ENCODE peak calls at places on chromosomes 6 and 20, in ten cellular contexts. One of them, this sample, is unnamed.

GRCh38 chr6:40852667-40853383 is 186.2 kb downstream of the UNC5CL start:
- DNase-seq in NCI-H2081 treated with DMSO at 0.1 percent for 48 hours: no peak
- DNase-seq in CD14-positive monocyte: no peak
- DNase-seq in NCI-H1092: no peak
- DNase-seq in CD8-positive, alpha-beta memory T cell: no peak
- DNase-seq in neural crest cell: no peak
- DNase-seq in AG04449: no peak
- DNase-seq in mesenteric fat pad: no peak
- DNase-seq in CD4-positive, CD25-positive, alpha-beta regulatory T cell: peak
- DNase-seq in HTR-8/SVneo: no peak
- DNase-seq in this sample: no peak

GRCh38 chr6:26363882-26364825 is 844 bp upstream of the BTN3A2 start:
- DNase-seq in NCI-H2081 treated with DMSO at 0.1 percent for 48 hours: no peak
- DNase-seq in CD14-positive monocyte: no peak
- DNase-seq in NCI-H1092: no peak
- DNase-seq in CD8-positive, alpha-beta memory T cell: no peak
- DNase-seq in neural crest cell: no peak
- DNase-seq in AG04449: no peak
- DNase-seq in mesenteric fat pad: no peak
- DNase-seq in CD4-positive, CD25-positive, alpha-beta regulatory T cell: peak
- DNase-seq in HTR-8/SVneo: no peak
- DNase-seq in this sample: no peak

GRCh38 chr6:157667211-157668033 is 155.6 kb upstream of the SNX9 start:
- DNase-seq in NCI-H2081 treated with DMSO at 0.1 percent for 48 hours: no peak
- DNase-seq in CD14-positive monocyte: no peak
- DNase-seq in NCI-H1092: peak
- DNase-seq in CD8-positive, alpha-beta memory T cell: peak
- DNase-seq in neural crest cell: peak
- DNase-seq in AG04449: peak
- DNase-seq in mesenteric fat pad: no peak
- DNase-seq in CD4-positive, CD25-positive, alpha-beta regulatory T cell: peak
- DNase-seq in HTR-8/SVneo: peak
- DNase-seq in this sample: peak

GRCh38 chr6:101443315-101443714 is 49.8 kb downstream of the GRIK2 start:
- DNase-seq in NCI-H2081 treated with DMSO at 0.1 percent for 48 hours: no peak
- DNase-seq in CD14-positive monocyte: no peak
- DNase-seq in NCI-H1092: no peak
- DNase-seq in CD8-positive, alpha-beta memory T cell: no peak
- DNase-seq in neural crest cell: no peak
- DNase-seq in AG04449: no peak
- DNase-seq in mesenteric fat pad: no peak
- DNase-seq in CD4-positive, CD25-positive, alpha-beta regulatory T cell: no peak
- DNase-seq in HTR-8/SVneo: no peak
- DNase-seq in this sample: no peak

GRCh38 chr20:40657526-40657925 is 31.5 kb downstream of the MAFB start:
- DNase-seq in NCI-H2081 treated with DMSO at 0.1 percent for 48 hours: no peak
- DNase-seq in CD14-positive monocyte: no peak
- DNase-seq in NCI-H1092: no peak
- DNase-seq in CD8-positive, alpha-beta memory T cell: no peak
- DNase-seq in neural crest cell: no peak
- DNase-seq in AG04449: no peak
- DNase-seq in mesenteric fat pad: no peak
- DNase-seq in CD4-positive, CD25-positive, alpha-beta regulatory T cell: no peak
- DNase-seq in HTR-8/SVneo: no peak
- DNase-seq in this sample: no peak

GRCh38 chr6:148693882-148694484 is 52.8 kb upstream of the UST start:
- DNase-seq in NCI-H2081 treated with DMSO at 0.1 percent for 48 hours: no peak
- DNase-seq in CD14-positive monocyte: peak
- DNase-seq in NCI-H1092: no peak
- DNase-seq in CD8-positive, alpha-beta memory T cell: no peak
- DNase-seq in neural crest cell: no peak
- DNase-seq in AG04449: no peak
- DNase-seq in mesenteric fat pad: no peak
- DNase-seq in CD4-positive, CD25-positive, alpha-beta regulatory T cell: no peak
- DNase-seq in HTR-8/SVneo: no peak
- DNase-seq in this sample: no peak

GRCh38 chr20:32153771-32154170 is 44.3 kb downstream of the TM9SF4 start:
- DNase-seq in NCI-H2081 treated with DMSO at 0.1 percent for 48 hours: no peak
- DNase-seq in CD14-positive monocyte: no peak
- DNase-seq in NCI-H1092: no peak
- DNase-seq in CD8-positive, alpha-beta memory T cell: no peak
- DNase-seq in neural crest cell: no peak
- DNase-seq in AG04449: no peak
- DNase-seq in mesenteric fat pad: peak
- DNase-seq in CD4-positive, CD25-positive, alpha-beta regulatory T cell: no peak
- DNase-seq in HTR-8/SVneo: no peak
- DNase-seq in this sample: no peak

GRCh38 chr6:138454976-138455706 is 44.2 kb downstream of the NHSL1 start:
- DNase-seq in NCI-H2081 treated with DMSO at 0.1 percent for 48 hours: no peak
- DNase-seq in CD14-positive monocyte: no peak
- DNase-seq in NCI-H1092: no peak
- DNase-seq in CD8-positive, alpha-beta memory T cell: peak
- DNase-seq in neural crest cell: no peak
- DNase-seq in AG04449: no peak
- DNase-seq in mesenteric fat pad: no peak
- DNase-seq in CD4-positive, CD25-positive, alpha-beta regulatory T cell: peak
- DNase-seq in HTR-8/SVneo: no peak
- DNase-seq in this sample: peak

GRCh38 chr6:111087106-111087835 is at the start of gene SLC16A10:
- DNase-seq in NCI-H2081 treated with DMSO at 0.1 percent for 48 hours: no peak
- DNase-seq in CD14-positive monocyte: no peak
- DNase-seq in NCI-H1092: peak
- DNase-seq in CD8-positive, alpha-beta memory T cell: peak
- DNase-seq in neural crest cell: peak
- DNase-seq in AG04449: no peak
- DNase-seq in mesenteric fat pad: no peak
- DNase-seq in CD4-positive, CD25-positive, alpha-beta regulatory T cell: peak
- DNase-seq in HTR-8/SVneo: peak
- DNase-seq in this sample: peak

GRCh38 chr6:166958926-166959861 is 2.8 kb upstream of the RNASET2 start:
- DNase-seq in NCI-H2081 treated with DMSO at 0.1 percent for 48 hours: no peak
- DNase-seq in CD14-positive monocyte: peak
- DNase-seq in NCI-H1092: no peak
- DNase-seq in CD8-positive, alpha-beta memory T cell: peak
- DNase-seq in neural crest cell: no peak
- DNase-seq in AG04449: no peak
- DNase-seq in mesenteric fat pad: peak
- DNase-seq in CD4-positive, CD25-positive, alpha-beta regulatory T cell: peak
- DNase-seq in HTR-8/SVneo: no peak
- DNase-seq in this sample: peak

GRCh38 chr6:104281370-104281769 is 578.3 kb downstream of the HACE1 start:
- DNase-seq in NCI-H2081 treated with DMSO at 0.1 percent for 48 hours: no peak
- DNase-seq in CD14-positive monocyte: no peak
- DNase-seq in NCI-H1092: no peak
- DNase-seq in CD8-positive, alpha-beta memory T cell: no peak
- DNase-seq in neural crest cell: no peak
- DNase-seq in AG04449: no peak
- DNase-seq in mesenteric fat pad: no peak
- DNase-seq in CD4-positive, CD25-positive, alpha-beta regulatory T cell: no peak
- DNase-seq in HTR-8/SVneo: no peak
- DNase-seq in this sample: no peak

GRCh38 chr6:143108278-143108677 is 47.6 kb downstream of the AIG1 start:
- DNase-seq in NCI-H2081 treated with DMSO at 0.1 percent for 48 hours: no peak
- DNase-seq in CD14-positive monocyte: no peak
- DNase-seq in NCI-H1092: no peak
- DNase-seq in CD8-positive, alpha-beta memory T cell: no peak
- DNase-seq in neural crest cell: no peak
- DNase-seq in AG04449: no peak
- DNase-seq in mesenteric fat pad: no peak
- DNase-seq in CD4-positive, CD25-positive, alpha-beta regulatory T cell: no peak
- DNase-seq in HTR-8/SVneo: no peak
- DNase-seq in this sample: no peak

GRCh38 chr6:143333081-143333480 is 117.4 kb downstream of the ADAT2 start:
- DNase-seq in NCI-H2081 treated with DMSO at 0.1 percent for 48 hours: no peak
- DNase-seq in CD14-positive monocyte: no peak
- DNase-seq in NCI-H1092: no peak
- DNase-seq in CD8-positive, alpha-beta memory T cell: no peak
- DNase-seq in neural crest cell: no peak
- DNase-seq in AG04449: no peak
- DNase-seq in mesenteric fat pad: no peak
- DNase-seq in CD4-positive, CD25-positive, alpha-beta regulatory T cell: no peak
- DNase-seq in HTR-8/SVneo: no peak
- DNase-seq in this sample: no peak

GRCh38 chr6:119121367-119121766 is 42.9 kb upstream of the FAM184A start:
- DNase-seq in NCI-H2081 treated with DMSO at 0.1 percent for 48 hours: no peak
- DNase-seq in CD14-positive monocyte: no peak
- DNase-seq in NCI-H1092: no peak
- DNase-seq in CD8-positive, alpha-beta memory T cell: no peak
- DNase-seq in neural crest cell: no peak
- DNase-seq in AG04449: no peak
- DNase-seq in mesenteric fat pad: no peak
- DNase-seq in CD4-positive, CD25-positive, alpha-beta regulatory T cell: no peak
- DNase-seq in HTR-8/SVneo: no peak
- DNase-seq in this sample: no peak

GRCh38 chr6:161210857-161211256 is 63.0 kb downstream of the AGPAT4 start:
- DNase-seq in NCI-H2081 treated with DMSO at 0.1 percent for 48 hours: no peak
- DNase-seq in CD14-positive monocyte: no peak
- DNase-seq in NCI-H1092: no peak
- DNase-seq in CD8-positive, alpha-beta memory T cell: no peak
- DNase-seq in neural crest cell: no peak
- DNase-seq in AG04449: no peak
- DNase-seq in mesenteric fat pad: no peak
- DNase-seq in CD4-positive, CD25-positive, alpha-beta regulatory T cell: no peak
- DNase-seq in HTR-8/SVneo: no peak
- DNase-seq in this sample: no peak

GRCh38 chr6:73452107-73452461 is at the start of gene CGAS:
- DNase-seq in NCI-H2081 treated with DMSO at 0.1 percent for 48 hours: no peak
- DNase-seq in CD14-positive monocyte: peak
- DNase-seq in NCI-H1092: no peak
- DNase-seq in CD8-positive, alpha-beta memory T cell: peak
- DNase-seq in neural crest cell: no peak
- DNase-seq in AG04449: no peak
- DNase-seq in mesenteric fat pad: peak
- DNase-seq in CD4-positive, CD25-positive, alpha-beta regulatory T cell: peak
- DNase-seq in HTR-8/SVneo: no peak
- DNase-seq in this sample: peak

GRCh38 chr20:17466641-17467040 is 64.5 kb downstream of the BFSP1 start:
- DNase-seq in NCI-H2081 treated with DMSO at 0.1 percent for 48 hours: no peak
- DNase-seq in CD14-positive monocyte: no peak
- DNase-seq in NCI-H1092: no peak
- DNase-seq in CD8-positive, alpha-beta memory T cell: no peak
- DNase-seq in neural crest cell: no peak
- DNase-seq in AG04449: no peak
- DNase-seq in mesenteric fat pad: no peak
- DNase-seq in CD4-positive, CD25-positive, alpha-beta regulatory T cell: no peak
- DNase-seq in HTR-8/SVneo: no peak
- DNase-seq in this sample: no peak

GRCh38 chr6:54846243-54846856 is at the start of gene FAM83B:
- DNase-seq in NCI-H2081 treated with DMSO at 0.1 percent for 48 hours: no peak
- DNase-seq in CD14-positive monocyte: no peak
- DNase-seq in NCI-H1092: no peak
- DNase-seq in CD8-positive, alpha-beta memory T cell: no peak
- DNase-seq in neural crest cell: peak
- DNase-seq in AG04449: no peak
- DNase-seq in mesenteric fat pad: no peak
- DNase-seq in CD4-positive, CD25-positive, alpha-beta regulatory T cell: no peak
- DNase-seq in HTR-8/SVneo: peak
- DNase-seq in this sample: no peak

GRCh38 chr6:67952121-67952520 is 683.0 kb upstream of the ADGRB3 start:
- DNase-seq in NCI-H2081 treated with DMSO at 0.1 percent for 48 hours: no peak
- DNase-seq in CD14-positive monocyte: no peak
- DNase-seq in NCI-H1092: no peak
- DNase-seq in CD8-positive, alpha-beta memory T cell: no peak
- DNase-seq in neural crest cell: no peak
- DNase-seq in AG04449: no peak
- DNase-seq in mesenteric fat pad: no peak
- DNase-seq in CD4-positive, CD25-positive, alpha-beta regulatory T cell: no peak
- DNase-seq in HTR-8/SVneo: peak
- DNase-seq in this sample: no peak

GRCh38 chr20:37436527-37436926 is 84.5 kb upstream of the NNAT start:
- DNase-seq in NCI-H2081 treated with DMSO at 0.1 percent for 48 hours: no peak
- DNase-seq in CD14-positive monocyte: no peak
- DNase-seq in NCI-H1092: no peak
- DNase-seq in CD8-positive, alpha-beta memory T cell: no peak
- DNase-seq in neural crest cell: no peak
- DNase-seq in AG04449: no peak
- DNase-seq in mesenteric fat pad: no peak
- DNase-seq in CD4-positive, CD25-positive, alpha-beta regulatory T cell: no peak
- DNase-seq in HTR-8/SVneo: no peak
- DNase-seq in this sample: no peak

GRCh38 chr6:26205625-26206574 is 118.7 kb downstream of the HFE start:
- DNase-seq in NCI-H2081 treated with DMSO at 0.1 percent for 48 hours: no peak
- DNase-seq in CD14-positive monocyte: no peak
- DNase-seq in NCI-H1092: no peak
- DNase-seq in CD8-positive, alpha-beta memory T cell: no peak
- DNase-seq in neural crest cell: peak
- DNase-seq in AG04449: no peak
- DNase-seq in mesenteric fat pad: no peak
- DNase-seq in CD4-positive, CD25-positive, alpha-beta regulatory T cell: peak
- DNase-seq in HTR-8/SVneo: no peak
- DNase-seq in this sample: peak

GRCh38 chr6:169944415-169944814 is 193.0 kb downstream of the ERMARD start:
- DNase-seq in NCI-H2081 treated with DMSO at 0.1 percent for 48 hours: no peak
- DNase-seq in CD14-positive monocyte: no peak
- DNase-seq in NCI-H1092: no peak
- DNase-seq in CD8-positive, alpha-beta memory T cell: no peak
- DNase-seq in neural crest cell: no peak
- DNase-seq in AG04449: no peak
- DNase-seq in mesenteric fat pad: no peak
- DNase-seq in CD4-positive, CD25-positive, alpha-beta regulatory T cell: no peak
- DNase-seq in HTR-8/SVneo: no peak
- DNase-seq in this sample: no peak

GRCh38 chr6:91155129-91155528 is 568.3 kb upstream of the MAP3K7 start:
- DNase-seq in NCI-H2081 treated with DMSO at 0.1 percent for 48 hours: no peak
- DNase-seq in CD14-positive monocyte: no peak
- DNase-seq in NCI-H1092: no peak
- DNase-seq in CD8-positive, alpha-beta memory T cell: no peak
- DNase-seq in neural crest cell: no peak
- DNase-seq in AG04449: no peak
- DNase-seq in mesenteric fat pad: no peak
- DNase-seq in CD4-positive, CD25-positive, alpha-beta regulatory T cell: no peak
- DNase-seq in HTR-8/SVneo: no peak
- DNase-seq in this sample: no peak